ENCODE peak calls at places on chromosomes 12 and 14, in four cellular contexts. O, U, B and E are unnamed samples.

GRCh38 chr12:95204141-95204866 is 13.0 kb downstream of the FGD6 start:
- DNase-seq in B (no peak), U (no peak), O (no peak), E (no peak)

GRCh38 chr12:27290501-27291168 is 42.0 kb upstream of the BMAL2 start:
- DNase-seq in U (no peak), O (no peak), B (no peak), E (no peak)

GRCh38 chr14:99774204-99774497 is 19.1 kb upstream of the EML1 start:
- DNase-seq in U (no peak), O (no peak), B (no peak), E (no peak)

GRCh38 chr12:52010152-52010622 is 3.4 kb downstream of the TAMALIN start:
- DNase-seq in O (no peak), U (peak; percentile 77), B (peak; percentile 37), E (no peak)

GRCh38 chr14:104684449-104684821 is 5.0 kb upstream of the INF2 start:
- DNase-seq in B (no peak), U (no peak), O (no peak), E (no peak)

GRCh38 chr12:28802706-28803438 is 346.2 kb upstream of the FAR2 start:
- DNase-seq in B (no peak), O (no peak), U (no peak), E (no peak)

GRCh38 chr12:107645630-107646333 is 39.8 kb upstream of the PWP1 start:
- DNase-seq in B (no peak), O (no peak), U (peak; percentile 3), E (no peak)

GRCh38 chr12:116887244-116887643 is 6.0 kb upstream of the HRK start:
- DNase-seq in U (no peak), O (no peak), B (no peak), E (no peak)